ENCODE peak calls at places on chromosomes 12 and 14, in four cellular contexts. R is K562, C is A549, W is GM12878. K is an unnamed sample.

GRCh38 chr12:129258781-129259318 is 405.6 kb downstream of the GLT1D1 start:
- DNase-seq in R (no peak), C (no peak), W (no peak), K (no peak)

GRCh38 chr12:60522684-60523083 is 926.9 kb downstream of the SLC16A7 start:
- DNase-seq in R (no peak), C (no peak), W (no peak), K (no peak)

GRCh38 chr14:68807148-68807600 is 14.3 kb upstream of the ZFP36L1 start:
- DNase-seq in R (no peak), C (peak), W (no peak), K (peak)

GRCh38 chr12:113359939-113360748 is 1.8 kb downstream of the PLBD2 start:
- DNase-seq in R (no peak), C (no peak), W (no peak), K (no peak)

GRCh38 chr12:46386877-46387629 is 14.5 kb upstream of the SLC38A2 start:
- DNase-seq in R (no peak), C (peak), W (no peak), K (peak)

GRCh38 chr14:73788871-73789590 is 62.6 kb upstream of the PTGR2 start:
- DNase-seq in R (no peak), C (no peak), W (no peak), K (no peak)

GRCh38 chr12:57280234-57281062 is 29.5 kb upstream of the STAC3 start:
- DNase-seq in R (peak), C (peak), W (peak), K (peak)

GRCh38 chr14:69324341-69324931 is 64.5 kb downstream of the GALNT16 start:
- DNase-seq in R (no peak), C (no peak), W (no peak), K (no peak)

GRCh38 chr14:96413526-96413925 is 21.6 kb downstream of the AK7 start:
- DNase-seq in R (no peak), C (no peak), W (no peak), K (no peak)

GRCh38 chr12:112347521-112347920 is 34.7 kb downstream of the HECTD4 start:
- DNase-seq in R (no peak), C (no peak), W (no peak), K (peak)

GRCh38 chr12:85658236-85658635 is 178.0 kb downstream of the RASSF9 start:
- DNase-seq in R (no peak), C (no peak), W (no peak), K (no peak)

GRCh38 chr12:43501705-43502104 is 50.3 kb downstream of the ADAMTS20 start:
- DNase-seq in R (no peak), C (peak), W (no peak), K (peak)

GRCh38 chr12:130815028-130815741 is 23.9 kb downstream of the STX2 start:
- DNase-seq in R (no peak), C (no peak), W (no peak), K (no peak)

GRCh38 chr14:52327374-52328226 is 13.5 kb downstream of the PTGER2 start:
- DNase-seq in R (no peak), C (no peak), W (no peak), K (peak)

GRCh38 chr12:60144395-60144794 is 548.6 kb downstream of the SLC16A7 start:
- DNase-seq in R (peak), C (no peak), W (no peak), K (no peak)

GRCh38 chr14:95515080-95515489 is 1.4 kb downstream of the SYNE3 start:
- DNase-seq in R (no peak), C (no peak), W (no peak), K (no peak)

GRCh38 chr12:126210026-126210425 is 1144.8 kb downstream of the AACS start:
- DNase-seq in R (no peak), C (no peak), W (no peak), K (no peak)

GRCh38 chr14:26947265-26947664 is 349.4 kb upstream of the NOVA1 start:
- DNase-seq in R (no peak), C (no peak), W (no peak), K (no peak)

GRCh38 chr14:81169711-81170103 is 51.1 kb downstream of the GTF2A1 start:
- DNase-seq in R (no peak), C (no peak), W (no peak), K (peak)

GRCh38 chr12:32034045-32034444 is 72.6 kb upstream of the BICD1 start:
- DNase-seq in R (no peak), C (no peak), W (no peak), K (no peak)

GRCh38 chr14:69685217-69685616 is 73.8 kb downstream of the SUSD6 start:
- DNase-seq in R (no peak), C (no peak), W (no peak), K (peak)

GRCh38 chr12:94707892-94708291 is 57.5 kb upstream of the TMCC3 start:
- DNase-seq in R (no peak), C (no peak), W (no peak), K (peak)

GRCh38 chr14:104685216-104685997 is 4.0 kb upstream of the INF2 start:
- DNase-seq in R (no peak), C (peak), W (no peak), K (no peak)

GRCh38 chr14:38808734-38809455 is 294.1 kb downstream of the SEC23A start:
- DNase-seq in R (no peak), C (peak), W (no peak), K (no peak)

GRCh38 chr12:31005256-31005943 is 68.3 kb upstream of the DDX11 start:
- DNase-seq in R (no peak), C (no peak), W (no peak), K (no peak)

GRCh38 chr12:31006416-31007152 is 67.1 kb upstream of the DDX11 start:
- DNase-seq in R (no peak), C (no peak), W (no peak), K (no peak)

GRCh38 chr12:31007153-31007495 is 66.5 kb upstream of the DDX11 start:
- DNase-seq in R (no peak), C (no peak), W (no peak), K (no peak)

GRCh38 chr12:31004666-31005065 is 69.0 kb upstream of the DDX11 start:
- DNase-seq in R (no peak), C (no peak), W (no peak), K (no peak)

DNA sequence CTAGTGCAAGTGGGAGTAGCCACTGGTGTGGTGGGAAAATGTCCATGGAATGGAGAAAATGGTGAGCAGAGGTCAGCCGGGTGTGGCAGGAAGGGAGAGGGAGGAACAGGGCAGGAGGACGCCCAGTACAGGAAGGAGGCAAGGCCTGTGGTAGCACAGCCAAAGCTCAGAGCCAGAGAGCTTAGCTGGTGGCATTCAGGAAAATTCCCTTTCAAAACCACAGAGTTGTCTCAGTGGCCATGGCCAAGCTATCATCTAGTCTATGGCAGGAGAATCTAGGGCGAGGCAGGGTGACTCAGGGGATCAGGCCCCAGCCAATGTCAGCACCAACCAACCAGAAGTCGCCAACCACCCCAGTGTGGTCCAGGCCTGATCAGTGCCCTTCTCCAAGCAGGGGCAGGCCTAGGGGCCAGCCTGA is 67.7 kb upstream of the DDX11 start:
- DNase-seq in R (no peak), C (peak), W (no peak), K (peak)
- TF ChIP-seq ELK1 in R (no peak), C (no peak), W (no peak), K (no peak)

DNA sequence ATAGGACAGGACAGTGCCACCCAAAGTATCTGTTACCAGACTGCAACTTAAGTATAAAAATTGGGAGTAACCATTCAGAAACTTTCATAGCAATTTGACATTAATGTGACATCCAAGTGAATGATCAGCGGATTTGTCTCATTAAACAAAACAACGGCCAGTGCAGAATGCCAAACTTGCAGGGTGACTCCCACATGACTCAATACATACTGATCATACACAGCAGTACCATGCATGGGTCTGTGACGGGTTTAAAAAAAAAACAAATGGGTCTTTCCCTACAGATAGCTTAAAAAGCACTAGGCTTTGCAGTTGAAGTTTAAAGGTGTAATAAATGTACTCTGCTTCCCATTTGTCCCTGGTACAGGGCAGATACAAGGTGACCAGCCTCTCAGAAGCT is 116.6 kb downstream of the SLC35F4 start:
- DNase-seq in R (no peak), C (peak), W (no peak), K (no peak)
- TF ChIP-seq ELK1 in R (no peak), C (no peak), W (no peak), K (no peak)

GRCh38 chr14:76884853-76885276 is 58.7 kb downstream of the LRRC74A start:
- DNase-seq in R (no peak), C (no peak), W (no peak), K (no peak)
- TF ChIP-seq ELK1 in R (no peak), C (no peak), W (no peak), K (no peak)

DNA sequence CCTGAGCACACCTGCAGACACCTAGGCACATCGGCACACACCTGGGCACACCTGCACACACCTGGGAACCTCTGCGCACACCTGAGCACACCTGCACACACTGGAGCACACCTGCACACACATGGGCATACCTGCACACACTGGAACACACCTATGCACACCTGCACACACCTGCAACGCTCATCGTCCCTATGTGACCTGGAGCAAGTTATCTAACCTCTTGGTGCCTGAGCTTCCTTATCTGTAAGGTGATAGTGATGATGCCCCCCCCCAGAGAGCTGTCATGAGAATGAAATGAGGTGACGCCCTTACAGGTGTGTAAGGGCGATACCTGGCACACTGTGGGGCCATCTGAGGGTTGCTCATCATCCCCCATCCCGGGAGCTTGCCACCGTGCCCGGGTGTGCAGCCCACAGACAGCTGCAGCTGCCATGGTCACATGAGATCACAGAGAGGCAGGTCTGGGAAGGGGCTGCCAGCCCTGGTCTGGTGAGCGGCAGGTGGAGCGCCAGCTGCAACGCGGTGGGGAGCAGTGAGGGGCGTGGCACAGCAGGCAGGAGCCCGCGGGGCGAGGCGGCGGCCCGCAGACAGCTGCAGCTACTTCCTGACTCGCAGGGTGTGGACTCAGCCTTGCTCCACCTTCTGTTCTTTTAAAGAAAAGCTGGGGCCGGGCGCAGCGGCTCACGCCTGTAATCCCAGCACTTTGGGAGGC is 59.9 kb upstream of the FBRSL1 start:
- DNase-seq in R (peak), C (peak), W (no peak), K (no peak)
- TF ChIP-seq ELK1 in R (no peak), C (no peak), W (no peak), K (no peak)

DNA sequence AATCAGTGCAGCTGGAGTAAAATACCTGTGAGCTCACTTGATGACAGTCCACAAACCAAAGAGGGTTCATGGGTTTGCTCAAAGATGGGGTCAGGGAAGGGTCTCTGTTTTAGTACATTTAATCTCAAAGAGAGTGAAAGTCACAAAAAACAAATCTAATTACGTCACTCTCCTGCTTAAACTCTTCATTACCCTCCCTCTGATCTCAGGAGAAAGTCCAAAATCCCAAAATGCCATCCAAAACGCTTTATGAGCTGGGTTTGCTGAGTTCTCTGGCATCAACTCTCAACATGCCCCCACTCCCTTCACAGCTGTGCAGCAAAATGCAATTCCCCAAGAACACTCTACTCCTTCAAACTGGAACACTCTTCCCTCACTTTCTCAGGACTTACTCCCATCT is 40.4 kb upstream of the LGR5 start:
- DNase-seq in R (no peak), C (no peak), W (no peak), K (no peak)
- TF ChIP-seq ELK1 in R (no peak), C (no peak), W (no peak), K (no peak)

GRCh38 chr12:120692524-120693033 is 5.6 kb downstream of the MLEC start:
- DNase-seq in R (no peak), C (peak), W (no peak), K (peak)

GRCh38 chr12:120690083-120690450 is 3.1 kb downstream of the MLEC start:
- DNase-seq in R (no peak), C (no peak), W (no peak), K (no peak)

GRCh38 chr12:120689397-120690082 is 2.6 kb downstream of the MLEC start:
- DNase-seq in R (no peak), C (no peak), W (no peak), K (no peak)

GRCh38 chr12:120688527-120689071 is 1.6 kb downstream of the MLEC start:
- DNase-seq in R (no peak), C (no peak), W (no peak), K (no peak)

DNA sequence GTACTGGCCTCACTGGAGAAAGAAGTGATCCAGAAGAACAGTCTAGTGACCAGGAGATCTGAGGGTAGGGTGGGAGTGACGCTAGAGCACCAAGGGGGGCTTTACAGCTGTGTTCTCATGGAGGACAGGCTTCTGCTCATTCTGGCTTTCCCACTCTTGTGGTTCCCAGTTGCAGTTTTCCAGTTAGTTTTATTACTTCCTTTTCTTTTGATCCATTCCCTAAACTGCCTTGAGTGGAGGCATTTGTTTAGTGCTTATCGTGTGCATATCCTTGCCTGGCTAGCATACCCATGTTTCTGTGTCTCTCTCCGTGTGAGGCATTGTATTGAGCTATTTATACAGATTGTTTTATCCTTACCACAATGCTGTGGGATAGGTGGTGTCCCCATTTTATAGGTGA is 4.0 kb downstream of the MLEC start:
- DNase-seq in R (no peak), C (no peak), W (no peak), K (no peak)
- TF ChIP-seq ELK1 in R (no peak), C (no peak), W (no peak), K (no peak)

GRCh38 chr12:1592444-1593231 is 1.7 kb downstream of the FBXL14 start:
- DNase-seq in R (peak), C (no peak), W (no peak), K (peak)
- TF ChIP-seq ELK1 in R (no peak), C (no peak), W (no peak), K (no peak)

GRCh38 chr14:64574370-64575115 is 24.8 kb downstream of the PPP1R36 start:
- DNase-seq in R (no peak), C (no peak), W (no peak), K (no peak)

GRCh38 chr14:64572721-64573508 is 23.2 kb downstream of the PPP1R36 start:
- DNase-seq in R (no peak), C (no peak), W (no peak), K (peak)

GRCh38 chr14:64563696-64564095 is 13.9 kb downstream of the PPP1R36 start:
- DNase-seq in R (no peak), C (no peak), W (no peak), K (no peak)

GRCh38 chr14:64566651-64567122 is 16.9 kb downstream of the PPP1R36 start:
- DNase-seq in R (no peak), C (no peak), W (no peak), K (no peak)

GRCh38 chr14:64569108-64570045 is 19.6 kb downstream of the PPP1R36 start:
- DNase-seq in R (no peak), C (peak), W (no peak), K (peak)
- TF ChIP-seq ELK1 in R (no peak), C (no peak), W (no peak), K (no peak)

GRCh38 chr14:60657609-60657983 is 8.3 kb upstream of the SIX1 start:
- DNase-seq in R (no peak), C (no peak), W (no peak), K (no peak)

GRCh38 chr14:60658909-60659585 is 9.8 kb upstream of the SIX1 start:
- DNase-seq in R (no peak), C (no peak), W (no peak), K (peak)

GRCh38 chr14:60656755-60657608 is 7.7 kb upstream of the SIX1 start:
- DNase-seq in R (no peak), C (peak), W (peak), K (peak)

GRCh38 chr14:60655898-60656754 is 6.8 kb upstream of the SIX1 start:
- DNase-seq in R (no peak), C (no peak), W (no peak), K (peak)

GRCh38 chr14:60658116-60658515 is 8.8 kb upstream of the SIX1 start:
- DNase-seq in R (no peak), C (no peak), W (no peak), K (no peak)
- TF ChIP-seq ELK1 in R (no peak), C (no peak), W (no peak), K (no peak)

GRCh38 chr14:106622200-106622745 is 1095.9 kb downstream of the TMEM121 start:
- DNase-seq in R (no peak), C (no peak), W (no peak), K (no peak)
- TF ChIP-seq ELK1 in R (no peak), C (no peak), W (no peak), K (no peak)

K was measured in IMR-90.